ENCODE peak calls at places on chromosome 16, in five cellular contexts. L, O, X, W and Z are unnamed samples.

GRCh38 chr16:64910351-64910750 is 211.5 kb downstream of the CDH11 start:
- DNase-seq in L (no peak), O (peak; percentile 87), X (peak; percentile 98), W (no peak), Z (no peak)

GRCh38 chr16:31305219-31305618 is 45.4 kb downstream of the ITGAM start:
- DNase-seq in L (no peak), O (no peak), X (no peak), W (no peak), Z (no peak)

GRCh38 chr16:30711712-30712111 is 12.7 kb downstream of the SRCAP start:
- DNase-seq in L (no peak), O (no peak), X (no peak), W (no peak), Z (no peak)

GRCh38 chr16:87056551-87056950 is 260.6 kb downstream of the C16orf95 start:
- DNase-seq in L (no peak), O (no peak), X (no peak), W (peak; percentile 44), Z (no peak)

GRCh38 chr16:10037771-10038170 is 144.5 kb downstream of the GRIN2A start:
- DNase-seq in L (peak; percentile 7), O (peak; percentile 41), X (no peak), W (no peak), Z (no peak)

GRCh38 chr16:15043344-15043743 is 12.5 kb downstream of the NTAN1 start:
- DNase-seq in L (peak; percentile 67), O (no peak), X (no peak), W (no peak), Z (no peak)

GRCh38 chr16:82384017-82384416 is 214.0 kb upstream of the MPHOSPH6 start:
- DNase-seq in L (no peak), O (no peak), X (no peak), W (no peak), Z (no peak)

GRCh38 chr16:4386452-4386813 is 14.8 kb downstream of the VASN start:
- DNase-seq in L (no peak), O (no peak), X (peak; percentile 55), W (no peak), Z (no peak)

GRCh38 chr16:30186782-30187555 is 3.6 kb downstream of the CORO1A start:
- DNase-seq in L (peak; percentile 55), O (peak; percentile 29), X (peak; percentile 45), W (peak; percentile 81), Z (peak; percentile 51)

DNA sequence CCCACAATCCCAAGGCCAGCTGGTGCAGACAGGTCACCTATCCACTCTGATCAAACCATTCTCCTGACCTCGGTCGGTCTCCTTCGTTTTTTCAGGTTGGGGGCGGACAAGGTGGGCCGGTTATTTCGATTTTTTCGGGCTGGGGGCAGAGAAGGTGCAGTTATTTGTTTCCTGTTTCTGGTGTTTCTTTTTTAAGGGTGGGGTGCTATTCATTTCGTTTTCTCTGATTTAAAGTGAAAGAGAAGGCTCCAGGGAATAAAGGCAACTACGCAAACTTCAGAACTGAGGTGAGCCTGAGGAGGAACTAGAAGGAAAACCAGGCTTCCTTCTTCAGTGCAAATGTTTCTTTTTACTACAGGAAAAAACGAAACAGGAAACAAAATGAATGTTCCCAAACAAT is 64.8 kb downstream of the ANKRD11 start:
- DNase-seq in L (no peak), O (no peak), X (no peak), W (no peak), Z (no peak)
- H3K4me3 ChIP-seq in L (no peak overlapping the region), O (no peak overlapping the region), X (no peak overlapping the region), W (no peak overlapping the region), Z (no peak overlapping the region)

GRCh38 chr16:49527621-49528020 is 154.0 kb downstream of the C16orf78 start:
- DNase-seq in L (no peak), O (no peak), X (no peak), W (no peak), Z (no peak)
- H3K4me3 ChIP-seq in L (no peak overlapping the region), O (peak overlapping the region; percentile 84), X (no peak overlapping the region), W (peak overlapping the region; percentile 38), Z (no peak overlapping the region)

GRCh38 chr16:70438325-70438982 is 446 bp downstream of the ST3GAL2 start:
- DNase-seq in L (no peak), O (no peak), X (no peak), W (no peak), Z (no peak)

GRCh38 chr16:70438983-70439862 is at the start of gene ST3GAL2:
- DNase-seq in L (peak; percentile 84), O (peak; percentile 95), X (peak; percentile 92), W (peak; percentile 98), Z (peak; percentile 94)

GRCh38 chr16:70434489-70435260 is 4.2 kb downstream of the ST3GAL2 start:
- DNase-seq in L (no peak), O (no peak), X (no peak), W (no peak), Z (no peak)

GRCh38 chr16:70437582-70438324 is 1.1 kb downstream of the ST3GAL2 start:
- DNase-seq in L (peak; percentile 9), O (peak; percentile 75), X (peak; percentile 61), W (no peak), Z (no peak)

DNA sequence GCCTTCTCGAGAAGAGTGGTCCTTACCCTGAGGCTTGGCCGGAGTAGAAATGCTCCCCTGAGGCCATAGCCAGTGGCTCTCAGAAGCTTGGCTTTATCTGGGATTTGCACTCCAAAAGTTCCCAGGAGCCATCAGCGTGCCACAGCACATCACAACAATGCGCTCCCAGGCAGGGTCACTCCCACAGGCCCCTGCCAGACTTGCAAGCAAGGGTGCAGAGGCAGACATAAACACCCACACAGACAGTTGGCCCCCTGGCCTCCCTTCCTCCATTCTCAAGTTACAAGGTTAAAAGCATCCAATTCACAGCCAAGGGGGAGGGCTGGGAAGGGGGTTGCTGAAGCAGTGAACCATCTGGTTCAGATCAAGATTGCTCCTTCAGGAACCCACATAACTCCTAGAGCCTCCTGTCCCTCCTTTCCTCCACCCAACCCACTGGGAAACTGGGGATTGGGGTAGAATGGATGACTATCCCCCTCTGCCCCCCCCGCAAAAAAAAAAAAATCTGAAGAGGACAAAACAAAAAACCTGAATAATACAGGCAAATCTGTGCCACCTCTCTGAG is 1.8 kb downstream of the ST3GAL2 start:
- DNase-seq in L (no peak), O (peak; percentile 96), X (peak; percentile 66), W (no peak), Z (no peak)
- H3K4me3 ChIP-seq in L (no peak overlapping the region), O (peak overlapping the region; percentile 97), X (peak overlapping the region; percentile 95), W (peak overlapping the region; percentile 79), Z (no peak overlapping the region)

DNA sequence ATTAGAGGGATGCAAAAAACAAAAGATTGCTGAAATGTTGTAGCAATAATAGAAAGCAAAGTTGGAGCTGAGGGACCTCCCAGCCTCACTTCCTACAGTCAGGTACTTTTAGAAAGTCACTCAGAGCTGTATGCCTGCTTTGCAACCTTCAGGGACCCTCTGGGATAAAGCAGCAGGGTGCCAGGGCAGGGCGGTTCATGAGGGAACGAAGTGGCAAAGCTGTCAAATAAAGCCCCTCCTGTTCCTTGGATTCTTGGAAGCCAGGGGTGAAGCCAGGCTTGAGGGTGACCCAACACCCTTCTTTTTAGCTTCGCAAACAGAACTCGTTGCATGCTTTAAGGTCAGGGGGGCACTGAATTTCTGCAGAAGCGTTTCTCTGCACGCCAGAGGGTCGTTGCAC is 767 bp downstream of the ATP2C2 start:
- DNase-seq in L (no peak), O (no peak), X (no peak), W (no peak), Z (no peak)
- H3K4me3 ChIP-seq in L (peak overlapping the region; percentile 94), O (no peak overlapping the region), X (no peak overlapping the region), W (no peak overlapping the region), Z (peak overlapping the region; percentile 66)

GRCh38 chr16:73053379-73054130 is 5.6 kb upstream of the ZFHX3 start:
- DNase-seq in L (peak; percentile 78), O (peak; percentile 85), X (peak; percentile 90), W (peak; percentile 70), Z (peak; percentile 84)
- H3K4me3 ChIP-seq in L (peak overlapping the region; percentile 85), O (no peak overlapping the region), X (no peak overlapping the region), W (peak overlapping the region; percentile 83), Z (peak overlapping the region; percentile 8)

DNA sequence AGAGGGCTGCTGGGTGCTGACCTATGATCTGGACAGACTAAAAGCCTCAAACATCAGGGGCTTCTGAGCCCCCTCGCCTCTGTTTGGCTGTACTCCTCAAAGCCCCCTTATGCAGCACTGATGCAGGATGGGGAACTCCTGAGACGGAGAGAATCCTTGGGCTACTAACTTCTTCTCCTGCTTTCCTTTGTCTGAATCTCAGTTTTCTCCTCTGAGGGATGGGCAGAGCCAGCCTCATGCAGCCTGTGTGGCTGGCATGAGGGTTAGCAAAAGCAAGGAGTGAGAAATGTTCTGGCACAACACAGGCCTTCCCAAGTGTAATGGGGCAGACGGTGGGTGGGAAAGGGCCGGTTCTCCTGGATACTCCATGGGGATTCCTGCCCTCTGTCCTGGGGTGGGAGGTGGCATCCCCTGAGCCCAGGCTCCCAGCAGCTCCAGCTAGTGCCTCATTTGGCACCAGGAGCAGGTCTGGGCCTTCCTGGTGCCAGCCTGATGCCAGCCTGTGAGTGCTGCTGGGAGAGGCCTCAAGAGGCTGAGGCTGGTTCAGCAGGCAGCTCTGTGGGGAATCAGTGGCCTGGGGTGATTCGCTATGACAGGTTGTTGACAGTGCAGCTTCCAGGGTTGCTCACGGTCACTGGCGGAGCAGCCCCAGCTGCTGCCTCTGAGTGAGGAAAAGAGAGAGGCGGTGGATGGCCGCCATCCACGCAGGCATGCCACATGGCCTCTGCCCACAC is 4.0 kb upstream of the BRD7 start:
- DNase-seq in L (peak; percentile 55), O (peak; percentile 14), X (peak; percentile 32), W (peak; percentile 92), Z (no peak)
- H3K4me3 ChIP-seq in L (no peak overlapping the region), O (no peak overlapping the region), X (no peak overlapping the region), W (no peak overlapping the region), Z (no peak overlapping the region)

GRCh38 chr16:84369938-84370627 is 1.7 kb downstream of the ATP2C2 start:
- DNase-seq in L (peak; percentile 69), O (no peak), X (no peak), W (no peak), Z (no peak)
- H3K4me3 ChIP-seq in L (peak overlapping the region; percentile 94), O (no peak overlapping the region), X (no peak overlapping the region), W (no peak overlapping the region), Z (no peak overlapping the region)